ENCODE peak calls at places on chromosomes 12 and 14, in nine cellular contexts. A is transverse colon, Z is endodermal cell, P is heart right ventricle, F is breast epithelium, H is WERI-Rb-1, O is upper lobe of right lung, Q is OCI-LY7, Y is stomach. D is an unnamed sample.

GRCh38 chr12:12804432-12804886 is 8.7 kb upstream of the DDX47 start:
- DNase-seq in F (no peak), A (no peak), Q (no peak), P (no peak), O (no peak), Y (no peak), Z (no peak), H (no peak), D (peak)

GRCh38 chr14:82180057-82180620 is 646.5 kb upstream of the SEL1L start:
- DNase-seq in Y (no peak), F (no peak), H (no peak), Z (no peak), Q (no peak), P (no peak), A (no peak), O (no peak), D (no peak)

GRCh38 chr12:57129311-57130288 is 1.3 kb downstream of the LRP1 start:
- DNase-seq in P (no peak), A (peak), Y (no peak), Q (no peak), O (no peak), Z (peak), F (no peak), H (no peak), D (no peak)

GRCh38 chr14:101471723-101472517 is 89.4 kb upstream of the DIO3 start:
- DNase-seq in H (no peak), Z (no peak), O (peak), A (no peak), P (no peak), Q (no peak), Y (peak), F (peak), D (no peak)

GRCh38 chr14:68938515-68939423 is 40.3 kb downstream of the ACTN1 start:
- DNase-seq in Q (no peak), H (no peak), O (no peak), F (no peak), Y (peak), A (peak), P (no peak), Z (peak), D (no peak)

GRCh38 chr12:64735447-64735846 is 23.8 kb downstream of the GNS start:
- DNase-seq in P (no peak), O (no peak), A (no peak), Y (no peak), Q (no peak), H (no peak), Z (no peak), F (no peak), D (no peak)

GRCh38 chr14:35158951-35159653 is 36.8 kb downstream of the PRORP start:
- DNase-seq in F (no peak), O (no peak), H (no peak), P (no peak), Z (peak), Q (no peak), A (no peak), Y (no peak), D (no peak)

GRCh38 chr14:105867961-105868599 is 341.7 kb downstream of the TMEM121 start:
- DNase-seq in F (no peak), O (no peak), H (peak), Z (peak), Q (no peak), P (no peak), A (no peak), Y (peak), D (no peak)

GRCh38 chr14:37889087-37889486 is 293.7 kb downstream of the TTC6 start:
- DNase-seq in Z (peak), Y (no peak), A (no peak), F (no peak), P (no peak), H (no peak), Q (no peak), O (no peak), D (no peak)

GRCh38 chr12:122836027-122836921 is 1.0 kb downstream of the HIP1R start:
- DNase-seq in H (no peak), Z (peak), O (no peak), F (no peak), P (peak), Y (peak), Q (peak), A (peak), D (no peak)

GRCh38 chr14:53894456-53894855 is 62.2 kb downstream of the BMP4 start:
- DNase-seq in P (no peak), H (no peak), O (no peak), F (no peak), Q (no peak), A (no peak), Z (no peak), Y (no peak), D (peak)

GRCh38 chr12:57126561-57126960 is 1.7 kb upstream of the LRP1 start:
- DNase-seq in Y (no peak), A (peak), Z (no peak), F (no peak), Q (no peak), H (no peak), O (no peak), P (no peak), D (no peak)

GRCh38 chr12:4849024-4849594 is 60.6 kb upstream of the KCNA1 start:
- DNase-seq in P (no peak), Z (peak), F (no peak), O (no peak), H (no peak), A (no peak), Y (no peak), Q (peak), D (no peak)

GRCh38 chr14:37819155-37820015 is 224.0 kb downstream of the TTC6 start:
- DNase-seq in O (no peak), Y (no peak), Q (no peak), F (no peak), H (no peak), A (no peak), Z (no peak), P (no peak), D (peak)

GRCh38 chr12:120175537-120175936 is 19.0 kb downstream of the GCN1 start:
- DNase-seq in F (no peak), A (no peak), Q (no peak), P (no peak), Z (no peak), Y (no peak), H (no peak), O (no peak), D (no peak)

GRCh38 chr14:38553586-38553985 is 297.7 kb upstream of the CLEC14A start:
- DNase-seq in Z (no peak), A (no peak), Q (no peak), F (no peak), P (no peak), H (no peak), O (no peak), Y (no peak), D (no peak)

GRCh38 chr12:613996-614726 is 49.1 kb downstream of the NINJ2 start:
- DNase-seq in A (peak), Z (peak), Q (peak), F (no peak), O (no peak), H (peak), Y (peak), P (peak), D (no peak)
- TF ChIP-seq CTCF in A (no peak), Z (peak), Q (peak), F (no peak), O (peak), H (peak), Y (no peak), P (peak), D (no peak)

DNA sequence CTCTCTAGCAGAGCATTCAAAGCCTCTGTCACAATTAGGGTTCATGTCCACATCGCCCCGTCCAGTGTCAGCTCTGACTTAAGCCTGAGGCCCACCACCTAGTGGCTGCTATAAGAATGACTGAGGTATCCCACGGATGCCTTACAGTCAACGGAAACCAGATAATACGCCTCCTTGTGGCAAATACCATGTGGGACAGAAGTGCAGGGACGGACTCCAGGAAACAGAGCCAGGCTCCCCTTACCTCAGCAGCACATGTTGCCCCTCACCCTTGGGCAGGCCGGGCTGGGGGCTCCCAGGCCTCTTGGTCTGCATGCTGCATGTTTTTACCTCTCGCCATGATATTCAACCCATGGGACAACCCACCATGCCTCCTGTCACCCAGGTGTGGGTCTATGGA is 86.3 kb downstream of the VWF start:
- DNase-seq in Q (peak), H (peak), O (no peak), P (no peak), A (peak), F (no peak), Y (peak), Z (peak), D (no peak)
- TF ChIP-seq CTCF in Q (peak), H (peak), O (peak), P (peak), A (peak), F (no peak), Y (no peak), Z (peak), D (peak)

DNA sequence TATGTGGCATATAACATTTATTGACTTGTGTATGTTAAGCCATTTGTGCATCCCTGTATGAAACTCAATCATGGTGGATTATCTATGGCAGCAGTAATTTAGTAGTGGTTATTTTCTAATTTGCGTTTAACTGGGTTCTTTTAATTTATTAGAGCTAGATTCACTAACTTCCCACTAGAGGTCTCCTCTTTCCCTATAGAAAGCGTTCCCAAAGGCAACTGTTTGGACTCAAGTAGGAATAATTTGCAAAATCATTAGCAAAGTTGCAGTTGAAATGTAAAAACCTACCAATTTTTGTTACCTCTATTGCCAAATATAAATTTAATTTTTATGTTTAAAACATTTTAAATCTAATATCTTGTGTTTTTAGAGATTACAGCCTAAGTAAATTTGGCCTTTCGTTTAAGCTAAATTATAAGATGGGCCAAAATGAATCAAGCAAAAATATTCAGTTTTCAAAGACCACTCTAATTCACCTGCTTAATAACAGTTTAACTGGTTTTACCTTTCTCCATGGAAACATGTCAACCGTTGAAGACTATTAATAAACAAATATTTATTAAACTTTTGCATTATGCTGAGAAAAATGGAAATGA is 6.0 kb downstream of the DMAC2L start:
- DNase-seq in Q (peak), A (no peak), O (no peak), Y (no peak), F (no peak), Z (no peak), H (no peak), P (no peak), D (no peak)
- TF ChIP-seq CTCF in Q (peak), A (peak), O (peak), Y (no peak), F (peak), Z (peak), H (peak), P (peak), D (peak)

GRCh38 chr14:60266021-60266937 is 17.3 kb downstream of the PPM1A start:
- DNase-seq in O (no peak), P (no peak), A (no peak), Y (no peak), F (no peak), Q (peak), H (peak), Z (no peak), D (no peak)
- TF ChIP-seq CTCF in O (peak), P (peak), A (peak), Y (no peak), F (no peak), Q (peak), H (peak), Z (peak), D (peak)

GRCh38 chr14:104188727-104189400 is 50.5 kb downstream of the KIF26A start:
- DNase-seq in Z (no peak), P (no peak), O (no peak), H (no peak), Q (no peak), A (no peak), F (no peak), Y (no peak), D (no peak)

GRCh38 chr14:104189629-104190335 is 51.4 kb downstream of the KIF26A start:
- DNase-seq in F (no peak), Y (no peak), Z (no peak), A (no peak), Q (no peak), P (no peak), H (no peak), O (no peak), D (no peak)

GRCh38 chr14:104187121-104187889 is 48.9 kb downstream of the KIF26A start:
- DNase-seq in H (no peak), Q (no peak), Y (no peak), Z (no peak), F (no peak), O (no peak), P (no peak), A (no peak), D (no peak)

GRCh38 chr14:104186575-104186974 is 48.2 kb downstream of the KIF26A start:
- DNase-seq in Q (no peak), O (no peak), Z (no peak), Y (no peak), H (no peak), P (no peak), F (no peak), A (no peak), D (no peak)

DNA sequence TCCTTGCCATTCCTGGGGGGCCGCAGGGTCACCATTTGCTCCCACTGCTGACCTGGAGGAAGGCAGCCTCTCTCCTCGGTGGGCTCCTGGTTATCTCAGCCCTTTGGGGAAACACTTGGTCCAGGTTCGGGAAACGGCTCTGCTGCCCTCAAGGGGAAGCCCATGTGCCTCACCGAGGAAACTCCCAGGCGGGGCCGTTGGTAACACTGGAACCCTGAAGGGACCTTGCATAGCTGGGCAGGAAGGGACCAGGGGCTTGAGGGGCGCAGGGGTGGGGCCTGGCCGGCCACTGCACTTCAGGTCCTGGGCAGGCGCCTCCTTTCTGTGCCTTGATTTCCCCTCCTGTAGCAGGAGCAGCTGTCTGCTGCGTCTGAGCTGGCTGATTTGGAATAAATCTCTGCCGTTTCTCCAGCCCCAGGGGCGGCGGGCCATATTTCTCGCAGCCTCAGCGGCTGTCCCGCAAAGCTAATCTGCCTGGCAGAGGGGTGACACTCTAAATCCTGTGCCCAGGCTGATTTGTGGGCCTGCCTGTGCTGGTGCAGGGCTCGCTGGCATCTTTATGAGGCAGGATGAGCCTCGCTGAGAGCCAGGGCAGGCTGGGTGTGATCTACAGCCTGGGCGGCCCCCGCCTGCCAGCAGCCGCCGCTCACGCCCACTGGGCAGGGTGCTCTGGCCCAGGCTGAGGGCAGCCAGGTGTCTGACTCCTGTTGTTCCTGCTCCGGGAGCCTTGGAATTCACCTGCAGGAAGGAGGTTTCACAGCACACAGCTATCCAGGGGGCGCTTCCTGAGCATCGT is 49.7 kb downstream of the KIF26A start:
- DNase-seq in P (no peak), F (no peak), A (peak), Z (peak), Y (peak), H (no peak), Q (no peak), O (no peak), D (no peak)
- TF ChIP-seq CTCF in P (no peak), F (no peak), A (no peak), Z (peak), Y (no peak), H (peak), Q (no peak), O (no peak), D (no peak)

GRCh38 chr12:49560695-49561094 is 7.2 kb downstream of the MCRS1 start:
- DNase-seq in Q (no peak), A (no peak), O (no peak), H (no peak), Z (no peak), P (no peak), F (no peak), Y (no peak), D (no peak)
- TF ChIP-seq CTCF in Q (no peak), A (no peak), O (no peak), H (no peak), Z (no peak), P (no peak), F (no peak), Y (no peak), D (no peak)

DNA sequence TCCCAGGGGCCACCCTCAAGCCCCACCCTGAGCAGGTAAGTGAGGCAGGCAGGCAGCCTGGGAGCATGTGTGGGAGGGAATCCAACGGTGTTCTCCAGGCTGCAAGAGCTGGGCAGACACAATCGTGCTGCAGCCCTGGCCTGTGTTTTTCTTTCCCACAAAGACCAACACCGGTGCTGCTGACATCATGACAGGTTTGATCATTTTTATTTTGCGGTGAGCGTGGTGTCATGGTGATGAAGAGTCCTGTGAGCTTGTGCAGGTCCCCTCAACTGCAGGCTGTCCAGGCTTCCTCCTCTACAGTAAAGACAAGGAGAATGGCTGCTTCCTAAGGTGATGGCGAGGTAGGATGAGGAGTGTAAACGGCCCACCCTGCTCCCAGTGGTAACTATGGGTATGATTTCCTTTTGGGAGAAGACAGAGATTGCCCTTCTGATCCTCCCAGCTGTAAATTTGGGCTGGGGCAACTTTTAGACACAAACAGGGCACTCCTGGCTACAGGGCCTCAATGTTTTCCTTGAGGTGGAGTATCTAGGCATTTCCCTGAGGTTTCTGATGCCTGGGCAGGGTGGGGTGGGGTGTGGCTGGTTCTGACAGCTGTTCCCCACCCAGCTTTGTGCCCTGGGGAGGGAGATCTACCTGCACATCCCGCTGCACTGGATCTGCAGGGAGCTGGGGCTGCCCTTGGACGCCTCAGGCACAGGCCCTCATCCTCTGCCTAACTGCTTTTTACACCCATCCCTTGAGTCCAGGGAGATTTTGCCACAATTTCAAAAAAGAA is 109.1 kb downstream of the VCPKMT start:
- DNase-seq in Z (peak), H (no peak), A (peak), Y (no peak), Q (peak), F (no peak), O (no peak), P (no peak), D (no peak)
- TF ChIP-seq CTCF in Z (peak), H (no peak), A (no peak), Y (no peak), Q (peak), F (no peak), O (no peak), P (no peak), D (no peak)

DNA sequence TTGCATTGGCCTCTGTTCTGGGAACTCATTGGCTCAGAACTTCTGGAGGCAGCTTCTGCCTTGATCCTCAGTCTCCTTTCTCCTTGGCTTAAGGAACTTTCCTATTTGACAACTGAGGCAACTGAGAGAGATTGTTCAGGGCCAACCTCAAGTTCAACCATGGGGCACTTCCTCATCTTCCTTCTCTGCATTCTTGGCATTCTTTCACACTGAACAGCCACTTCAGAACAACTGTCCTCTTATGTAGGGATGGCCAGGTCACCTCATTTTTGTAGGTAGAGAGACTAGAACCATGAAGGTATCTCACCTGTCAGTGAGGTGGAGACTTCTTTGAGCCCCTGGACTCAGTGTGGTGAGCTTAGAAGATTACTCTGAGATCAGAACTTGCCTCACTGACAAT is 63.0 kb upstream of the NRXN3 start:
- DNase-seq in Z (no peak), F (no peak), H (peak), Y (no peak), O (no peak), Q (no peak), A (no peak), P (no peak), D (no peak)
- TF ChIP-seq CTCF in Z (no peak), F (no peak), H (no peak), Y (no peak), O (no peak), Q (no peak), A (no peak), P (no peak), D (no peak)

GRCh38 chr14:106879241-106879640 is 1352.9 kb downstream of the TMEM121 start:
- DNase-seq in P (peak), Z (no peak), H (peak), O (peak), Y (peak), Q (peak), A (peak), F (no peak), D (no peak)

GRCh38 chr14:106877527-106877926 is 1351.1 kb downstream of the TMEM121 start:
- DNase-seq in Q (peak), Z (no peak), H (no peak), F (no peak), Y (no peak), O (no peak), A (no peak), P (no peak), D (no peak)

DNA sequence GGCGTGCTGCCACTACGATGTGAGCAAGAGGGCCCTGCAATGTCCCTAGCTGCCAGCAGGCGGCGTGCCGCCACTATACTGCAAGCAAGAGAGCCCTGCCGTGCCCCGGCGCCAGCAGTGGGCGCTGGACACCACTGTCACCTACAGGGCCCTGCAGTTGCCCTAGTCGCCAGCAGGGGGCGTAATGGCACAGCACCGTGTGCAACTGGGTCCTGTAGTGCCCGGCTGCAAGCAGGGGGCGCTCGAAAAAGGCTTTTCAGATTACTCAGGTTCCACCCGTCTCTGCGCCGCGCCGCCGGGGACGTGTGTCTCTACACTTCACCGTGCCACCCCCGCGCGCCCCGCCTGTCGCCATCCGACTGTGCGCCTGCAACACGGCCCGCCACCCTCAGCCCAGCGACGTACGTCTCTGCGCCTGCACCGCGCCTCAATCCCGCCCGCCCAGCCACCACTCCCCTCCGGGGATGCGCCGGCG is 1356.9 kb downstream of the TMEM121 start:
- DNase-seq in A (no peak), P (peak), Z (peak), O (no peak), F (no peak), H (peak), Q (peak), Y (no peak), D (no peak)
- TF ChIP-seq CTCF in A (peak), P (peak), Z (peak), O (peak), F (no peak), H (peak), Q (peak), Y (no peak), D (peak)